ENCODE peak calls at places on chromosomes 3 and 15, in four cellular contexts. J is HepG2, E is WTC11, L is K562. Q is an unnamed sample.

GRCh38 chr3:101381809-101382208 is 61.4 kb upstream of the IMPG2 start:
- DNase-seq in J (peak; percentile 23), E (no peak), L (peak; percentile 37), Q (peak; percentile 47)

GRCh38 chr15:67386947-67387346 is 132.4 kb downstream of the IQCH start:
- DNase-seq in J (no peak), E (no peak), L (no peak), Q (no peak)

GRCh38 chr3:60594025-60594424 is 657.2 kb downstream of the FHIT start:
- DNase-seq in J (no peak), E (no peak), L (no peak), Q (no peak)

GRCh38 chr15:101362359-101362758 is 67.3 kb upstream of the SNRPA1 start:
- DNase-seq in J (no peak), E (no peak), L (no peak), Q (no peak)

GRCh38 chr15:73240864-73241499 is 127.8 kb downstream of the HCN4 start:
- DNase-seq in J (peak; percentile 59), E (peak; percentile 78), L (peak; percentile 75), Q (peak; percentile 70)

GRCh38 chr15:53193149-53193548 is 403.0 kb upstream of the ONECUT1 start:
- DNase-seq in J (peak; percentile 37), E (no peak), L (peak; percentile 6), Q (peak; percentile 5)

GRCh38 chr15:71011503-71012155 is 103.6 kb upstream of the THSD4 start:
- DNase-seq in J (peak; percentile 3), E (no peak), L (peak; percentile 1), Q (peak; percentile 30)

GRCh38 chr3:58824285-58824684 is 157.7 kb upstream of the FAM3D start:
- DNase-seq in J (peak; percentile 30), E (peak; percentile 77), L (peak; percentile 70), Q (peak; percentile 64)

GRCh38 chr15:51089699-51090098 is 5.0 kb downstream of the TNFAIP8L3 start:
- DNase-seq in J (no peak), E (no peak), L (no peak), Q (no peak)

GRCh38 chr3:47057212-47057671 is 77.8 kb downstream of the NBEAL2 start:
- DNase-seq in J (no peak), E (no peak), L (no peak), Q (no peak)

GRCh38 chr3:29079358-29079757 is 201.5 kb upstream of the RBMS3 start:
- DNase-seq in J (no peak), E (no peak), L (no peak), Q (no peak)

GRCh38 chr3:32467333-32468070 is 35.1 kb downstream of the CMTM6 start:
- DNase-seq in J (no peak), E (peak; percentile 81), L (peak; percentile 84), Q (peak; percentile 93)

GRCh38 chr3:14253022-14253761 is 74.6 kb downstream of the LSM3 start:
- DNase-seq in J (peak; percentile 55), E (no peak), L (peak; percentile 50), Q (no peak)
- TF ChIP-seq ELF4 in J (no peak), E (no peak), L (no peak), Q (no peak)

GRCh38 chr15:26921433-26921832 is 49.5 kb upstream of the GABRG3 start:
- DNase-seq in J (no peak), E (no peak), L (no peak), Q (no peak)
- TF ChIP-seq ELF4 in J (no peak), E (no peak), L (no peak), Q (no peak)

GRCh38 chr3:196533260-196533681 is 18.1 kb upstream of the SMCO1 start:
- DNase-seq in J (no peak), E (peak; percentile 80), L (peak; percentile 43), Q (peak; percentile 8)

GRCh38 chr3:196541684-196542445 is 26.5 kb downstream of the WDR53 start:
- DNase-seq in J (no peak), E (no peak), L (no peak), Q (no peak)

GRCh38 chr3:196537319-196537984 is 22.3 kb upstream of the SMCO1 start:
- DNase-seq in J (no peak), E (peak; percentile 68), L (peak; percentile 44), Q (peak; percentile 8)
- TF ChIP-seq ELF4 in J (no peak), E (no peak), L (no peak), Q (no peak)

GRCh38 chr15:81098884-81099601 is 35.0 kb upstream of the CFAP161 start:
- DNase-seq in J (no peak), E (no peak), L (peak; percentile 93), Q (no peak)
- TF ChIP-seq ELF4 in J (no peak), E (no peak), L (no peak), Q (no peak)

GRCh38 chr3:189909139-189909538 is 211.6 kb downstream of the P3H2 start:
- DNase-seq in J (no peak), E (no peak), L (no peak), Q (no peak)

GRCh38 chr3:189909573-189909972 is 211.1 kb downstream of the P3H2 start:
- DNase-seq in J (no peak), E (no peak), L (no peak), Q (no peak)

GRCh38 chr3:189908646-189909045 is 212.1 kb downstream of the P3H2 start:
- DNase-seq in J (no peak), E (no peak), L (no peak), Q (no peak)

GRCh38 chr3:189911001-189911400 is 209.7 kb downstream of the P3H2 start:
- DNase-seq in J (no peak), E (no peak), L (no peak), Q (no peak)

DNA sequence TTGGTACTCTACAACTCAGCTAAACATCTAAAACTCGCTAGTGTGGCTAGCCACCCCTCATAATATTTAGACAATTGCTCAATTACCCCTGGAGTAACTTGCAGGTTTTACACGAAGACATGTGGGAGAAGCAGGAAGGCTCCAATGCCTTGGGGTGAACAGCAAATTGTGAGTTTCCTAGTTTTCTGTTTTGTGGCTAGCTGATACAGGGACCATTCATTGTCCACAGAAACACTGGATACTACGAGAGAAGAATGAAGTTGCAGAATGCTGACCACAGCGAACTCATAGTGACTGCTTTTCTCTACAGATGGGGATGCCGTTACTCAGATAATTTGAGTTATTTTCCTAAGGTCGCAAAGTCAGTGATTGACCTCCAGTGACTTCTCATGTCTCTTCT is 212.9 kb downstream of the P3H2 start:
- DNase-seq in J (no peak), E (no peak), L (no peak), Q (no peak)
- TF ChIP-seq ELF4 in J (no peak), E (no peak), L (no peak), Q (no peak)

GRCh38 chr3:179526482-179526881 is 36.2 kb upstream of the ACTL6A start:
- DNase-seq in J (no peak), E (no peak), L (no peak), Q (no peak)

GRCh38 chr3:179528786-179529185 is 33.9 kb upstream of the ACTL6A start:
- DNase-seq in J (no peak), E (no peak), L (no peak), Q (no peak)

DNA sequence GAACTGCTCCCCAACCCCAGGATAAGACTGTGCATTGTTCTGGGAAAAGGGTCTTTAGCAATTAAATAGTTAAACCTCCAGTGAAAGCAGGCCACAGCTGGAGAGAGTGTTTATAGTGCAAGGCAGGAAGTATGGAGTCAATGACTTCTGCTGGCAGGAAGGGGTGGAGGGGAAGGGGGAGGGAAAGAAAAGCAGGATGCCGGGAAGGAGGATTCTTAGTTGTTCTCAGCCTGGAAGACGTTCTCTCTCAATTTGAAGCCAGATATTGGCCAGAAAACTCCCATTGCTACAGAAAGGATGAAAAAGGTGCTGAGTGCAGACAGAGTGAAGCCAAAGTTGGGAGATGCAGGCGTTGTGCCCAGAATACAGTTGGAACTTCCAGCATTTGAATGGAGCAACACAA is 35.7 kb upstream of the ACTL6A start:
- DNase-seq in J (no peak), E (peak; percentile 50), L (no peak), Q (peak; percentile 45)
- TF ChIP-seq ELF4 in J (no peak), E (no peak), L (no peak), Q (no peak)

GRCh38 chr3:36800533-36801116 is 36.3 kb upstream of the DCLK3 start:
- DNase-seq in J (no peak), E (no peak), L (no peak), Q (no peak)

GRCh38 chr3:36804295-36805055 is 40.1 kb upstream of the DCLK3 start:
- DNase-seq in J (no peak), E (peak; percentile 34), L (no peak), Q (no peak)

GRCh38 chr3:36803096-36803811 is 38.9 kb upstream of the DCLK3 start:
- DNase-seq in J (no peak), E (no peak), L (no peak), Q (no peak)
- TF ChIP-seq ELF4 in J (no peak), E (no peak), L (no peak), Q (no peak)

GRCh38 chr3:10315771-10316344 is 5.1 kb downstream of the SEC13 start:
- DNase-seq in J (no peak), E (no peak), L (no peak), Q (no peak)
- TF ChIP-seq ELF4 in J (no peak), E (no peak), L (no peak), Q (no peak)

DNA sequence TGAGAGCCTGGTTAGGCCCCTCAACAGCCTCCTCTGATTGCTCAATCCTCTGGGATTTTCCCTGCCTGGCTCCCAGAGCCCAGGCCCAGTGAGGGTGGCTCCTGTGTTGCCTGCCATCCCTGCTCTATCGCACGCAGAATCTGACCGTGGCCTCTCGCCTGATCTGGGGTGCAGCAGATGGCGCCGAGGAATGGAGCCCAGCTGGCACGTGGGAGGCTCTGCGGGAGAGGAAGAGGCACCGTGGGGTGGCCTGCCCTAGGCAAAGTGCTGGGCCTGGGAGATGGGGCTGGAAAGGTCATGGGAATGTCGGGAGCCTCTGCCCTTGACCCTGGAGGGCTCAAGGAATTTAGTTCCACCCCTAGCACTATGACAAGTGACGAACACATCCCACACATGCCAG is 10.3 kb downstream of the SV2B start:
- DNase-seq in J (no peak), E (no peak), L (no peak), Q (no peak)
- TF ChIP-seq ELF4 in J (no peak), E (no peak), L (no peak), Q (no peak)

GRCh38 chr3:164080208-164080607 is 998.1 kb downstream of the SI start:
- DNase-seq in J (no peak), E (no peak), L (no peak), Q (no peak)
- TF ChIP-seq ELF4 in J (no peak), E (no peak), L (no peak), Q (no peak)

Q was measured in HEK293T.